ENCODE peak calls at places on chromosomes 3 and 15, in eight cellular contexts. One of them, this sample, is unnamed.

GRCh38 chr3:13654330-13655073 is 105.6 kb downstream of the FBLN2 start:
- DNase-seq in heart left ventricle: no peak
- DNase-seq in AG04450: no peak
- DNase-seq in lung: no peak
- DNase-seq in fibroblast of lung: no peak
- DNase-seq in pancreas: no peak
- DNase-seq in body of pancreas: no peak
- DNase-seq in MM.1S: no peak
- DNase-seq in this sample: no peak

GRCh38 chr3:158912188-158912587 is 110.3 kb downstream of the MFSD1 start:
- DNase-seq in heart left ventricle: no peak
- DNase-seq in AG04450: no peak
- DNase-seq in lung: no peak
- DNase-seq in fibroblast of lung: no peak
- DNase-seq in pancreas: no peak
- DNase-seq in body of pancreas: no peak
- DNase-seq in MM.1S: no peak
- DNase-seq in this sample: no peak

GRCh38 chr15:94297543-94297942 is 66.2 kb downstream of the MCTP2 start:
- DNase-seq in heart left ventricle: no peak
- DNase-seq in AG04450: no peak
- DNase-seq in lung: no peak
- DNase-seq in fibroblast of lung: no peak
- DNase-seq in pancreas: no peak
- DNase-seq in body of pancreas: no peak
- DNase-seq in MM.1S: no peak
- DNase-seq in this sample: no peak

GRCh38 chr3:194985031-194985578 is 285.9 kb downstream of the XXYLT1 start:
- DNase-seq in heart left ventricle: peak; percentile 80
- DNase-seq in AG04450: peak; percentile 41
- DNase-seq in lung: peak; percentile 74
- DNase-seq in fibroblast of lung: peak; percentile 66
- DNase-seq in pancreas: peak; percentile 53
- DNase-seq in body of pancreas: peak; percentile 59
- DNase-seq in MM.1S: no peak
- DNase-seq in this sample: peak; percentile 63

GRCh38 chr3:155131104-155131503 is 51.0 kb downstream of the MME start:
- DNase-seq in heart left ventricle: peak; percentile 33
- DNase-seq in AG04450: peak; percentile 21
- DNase-seq in lung: no peak
- DNase-seq in fibroblast of lung: peak; percentile 50
- DNase-seq in pancreas: no peak
- DNase-seq in body of pancreas: no peak
- DNase-seq in MM.1S: no peak
- DNase-seq in this sample: no peak

GRCh38 chr3:70889162-70890045 is 577.0 kb upstream of the MDFIC2 start:
- DNase-seq in heart left ventricle: peak; percentile 28
- DNase-seq in AG04450: no peak
- DNase-seq in lung: no peak
- DNase-seq in fibroblast of lung: no peak
- DNase-seq in pancreas: peak; percentile 28
- DNase-seq in body of pancreas: peak; percentile 24
- DNase-seq in MM.1S: no peak
- DNase-seq in this sample: no peak

GRCh38 chr15:70227122-70227521 is 129.4 kb upstream of the TLE3 start:
- DNase-seq in heart left ventricle: no peak
- DNase-seq in AG04450: no peak
- DNase-seq in lung: no peak
- DNase-seq in fibroblast of lung: no peak
- DNase-seq in pancreas: no peak
- DNase-seq in body of pancreas: no peak
- DNase-seq in MM.1S: no peak
- DNase-seq in this sample: peak; percentile 31

GRCh38 chr3:44198265-44198956 is 43.3 kb upstream of the TOPAZ1 start:
- DNase-seq in heart left ventricle: peak; percentile 45
- DNase-seq in AG04450: peak; percentile 26
- DNase-seq in lung: peak; percentile 77
- DNase-seq in fibroblast of lung: peak; percentile 58
- DNase-seq in pancreas: peak; percentile 79
- DNase-seq in body of pancreas: peak; percentile 70
- DNase-seq in MM.1S: peak; percentile 84
- DNase-seq in this sample: peak; percentile 78

GRCh38 chr3:157201648-157202278 is 41.8 kb upstream of the CCNL1 start:
- DNase-seq in heart left ventricle: no peak
- DNase-seq in AG04450: no peak
- DNase-seq in lung: no peak
- DNase-seq in fibroblast of lung: peak; percentile 58
- DNase-seq in pancreas: no peak
- DNase-seq in body of pancreas: no peak
- DNase-seq in MM.1S: peak; percentile 81
- DNase-seq in this sample: no peak

GRCh38 chr3:182738583-182739514 is 54.5 kb upstream of the ATP11B start:
- DNase-seq in heart left ventricle: no peak
- DNase-seq in AG04450: no peak
- DNase-seq in lung: no peak
- DNase-seq in fibroblast of lung: peak; percentile 9
- DNase-seq in pancreas: no peak
- DNase-seq in body of pancreas: peak; percentile 81
- DNase-seq in MM.1S: no peak
- DNase-seq in this sample: no peak

GRCh38 chr15:37984368-37984767 is 49.9 kb downstream of the TMCO5A start:
- DNase-seq in heart left ventricle: no peak
- DNase-seq in AG04450: no peak
- DNase-seq in lung: no peak
- DNase-seq in fibroblast of lung: no peak
- DNase-seq in pancreas: no peak
- DNase-seq in body of pancreas: no peak
- DNase-seq in MM.1S: no peak
- DNase-seq in this sample: no peak

GRCh38 chr15:69590201-69590600 is 137.6 kb downstream of the RPLP1 start:
- DNase-seq in heart left ventricle: no peak
- DNase-seq in AG04450: no peak
- DNase-seq in lung: no peak
- DNase-seq in fibroblast of lung: no peak
- DNase-seq in pancreas: no peak
- DNase-seq in body of pancreas: no peak
- DNase-seq in MM.1S: no peak
- DNase-seq in this sample: no peak

GRCh38 chr15:82539690-82540054 is 585 bp downstream of the RPS17 start:
- DNase-seq in heart left ventricle: no peak
- DNase-seq in AG04450: no peak
- DNase-seq in lung: no peak
- DNase-seq in fibroblast of lung: no peak
- DNase-seq in pancreas: no peak
- DNase-seq in body of pancreas: peak; percentile 16
- DNase-seq in MM.1S: no peak
- DNase-seq in this sample: peak; percentile 21

GRCh38 chr3:69288161-69288895 is 97.6 kb downstream of the FRMD4B start:
- DNase-seq in heart left ventricle: no peak
- DNase-seq in AG04450: no peak
- DNase-seq in lung: no peak
- DNase-seq in fibroblast of lung: peak; percentile 22
- DNase-seq in pancreas: no peak
- DNase-seq in body of pancreas: no peak
- DNase-seq in MM.1S: peak; percentile 81
- DNase-seq in this sample: peak; percentile 38

GRCh38 chr15:80496101-80496500 is 91.9 kb downstream of the ARNT2 start:
- DNase-seq in heart left ventricle: no peak
- DNase-seq in AG04450: no peak
- DNase-seq in lung: no peak
- DNase-seq in fibroblast of lung: no peak
- DNase-seq in pancreas: no peak
- DNase-seq in body of pancreas: no peak
- DNase-seq in MM.1S: no peak
- DNase-seq in this sample: no peak

GRCh38 chr3:40731445-40731844 is 206.7 kb downstream of the ZNF621 start:
- DNase-seq in heart left ventricle: no peak
- DNase-seq in AG04450: no peak
- DNase-seq in lung: no peak
- DNase-seq in fibroblast of lung: no peak
- DNase-seq in pancreas: no peak
- DNase-seq in body of pancreas: no peak
- DNase-seq in MM.1S: no peak
- DNase-seq in this sample: no peak

GRCh38 chr3:40737343-40737742 is 212.6 kb downstream of the ZNF621 start:
- DNase-seq in heart left ventricle: no peak
- DNase-seq in AG04450: no peak
- DNase-seq in lung: no peak
- DNase-seq in fibroblast of lung: no peak
- DNase-seq in pancreas: no peak
- DNase-seq in body of pancreas: no peak
- DNase-seq in MM.1S: no peak
- DNase-seq in this sample: no peak

GRCh38 chr3:40741729-40742128 is 217.0 kb downstream of the ZNF621 start:
- DNase-seq in heart left ventricle: peak; percentile 52
- DNase-seq in AG04450: no peak
- DNase-seq in lung: no peak
- DNase-seq in fibroblast of lung: peak; percentile 4
- DNase-seq in pancreas: no peak
- DNase-seq in body of pancreas: peak; percentile 7
- DNase-seq in MM.1S: peak; percentile 20
- DNase-seq in this sample: no peak

DNA sequence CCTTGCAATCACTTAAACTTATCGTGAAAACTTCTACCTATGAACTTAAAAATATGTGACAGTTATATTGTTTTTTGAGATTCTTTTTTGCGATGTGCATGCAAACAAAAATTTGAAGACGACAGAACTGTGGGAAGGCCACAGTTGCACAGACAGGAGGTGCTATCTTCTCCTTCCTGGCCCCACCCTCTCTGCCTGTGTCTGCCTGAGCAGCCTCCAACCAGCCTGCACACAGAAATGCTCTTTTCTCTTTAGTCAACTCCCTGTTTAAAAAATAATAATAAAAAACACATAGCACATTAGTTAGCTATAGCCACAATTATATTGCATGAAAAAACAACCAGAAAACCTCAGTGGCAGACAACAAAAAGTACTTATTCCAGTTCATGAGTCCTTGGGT is 212.2 kb downstream of the ZNF621 start:
- DNase-seq in heart left ventricle: no peak
- DNase-seq in AG04450: no peak
- DNase-seq in lung: no peak
- DNase-seq in fibroblast of lung: no peak
- DNase-seq in pancreas: no peak
- DNase-seq in body of pancreas: no peak
- DNase-seq in MM.1S: no peak
- DNase-seq in this sample: no peak
- TF ChIP-seq CTCF in heart left ventricle: no peak
- TF ChIP-seq CTCF in AG04450: no peak
- TF ChIP-seq CTCF in lung: no peak
- TF ChIP-seq CTCF in fibroblast of lung: no peak
- TF ChIP-seq CTCF in pancreas: no peak
- TF ChIP-seq CTCF in body of pancreas: no peak
- TF ChIP-seq CTCF in MM.1S: no peak
- TF ChIP-seq CTCF in this sample: no peak

GRCh38 chr15:56806147-56806536 is 72.8 kb upstream of the ZNF280D start:
- DNase-seq in heart left ventricle: no peak
- DNase-seq in AG04450: no peak
- DNase-seq in lung: no peak
- DNase-seq in fibroblast of lung: no peak
- DNase-seq in pancreas: no peak
- DNase-seq in body of pancreas: no peak
- DNase-seq in MM.1S: no peak
- DNase-seq in this sample: no peak

GRCh38 chr15:56802164-56802563 is 68.9 kb upstream of the ZNF280D start:
- DNase-seq in heart left ventricle: no peak
- DNase-seq in AG04450: no peak
- DNase-seq in lung: no peak
- DNase-seq in fibroblast of lung: no peak
- DNase-seq in pancreas: no peak
- DNase-seq in body of pancreas: no peak
- DNase-seq in MM.1S: no peak
- DNase-seq in this sample: no peak

GRCh38 chr15:56805466-56806146 is 72.3 kb upstream of the ZNF280D start:
- DNase-seq in heart left ventricle: no peak
- DNase-seq in AG04450: peak; percentile 43
- DNase-seq in lung: no peak
- DNase-seq in fibroblast of lung: peak; percentile 93
- DNase-seq in pancreas: no peak
- DNase-seq in body of pancreas: no peak
- DNase-seq in MM.1S: no peak
- DNase-seq in this sample: no peak

GRCh38 chr15:56804279-56804678 is 71.0 kb upstream of the ZNF280D start:
- DNase-seq in heart left ventricle: no peak
- DNase-seq in AG04450: no peak
- DNase-seq in lung: no peak
- DNase-seq in fibroblast of lung: no peak
- DNase-seq in pancreas: no peak
- DNase-seq in body of pancreas: no peak
- DNase-seq in MM.1S: no peak
- DNase-seq in this sample: no peak

GRCh38 chr15:56804908-56805307 is 71.6 kb upstream of the ZNF280D start:
- DNase-seq in heart left ventricle: no peak
- DNase-seq in AG04450: no peak
- DNase-seq in lung: no peak
- DNase-seq in fibroblast of lung: peak; percentile 54
- DNase-seq in pancreas: no peak
- DNase-seq in body of pancreas: no peak
- DNase-seq in MM.1S: no peak
- DNase-seq in this sample: no peak
- TF ChIP-seq CTCF in heart left ventricle: no peak
- TF ChIP-seq CTCF in AG04450: peak; percentile 2
- TF ChIP-seq CTCF in lung: no peak
- TF ChIP-seq CTCF in fibroblast of lung: no peak
- TF ChIP-seq CTCF in pancreas: no peak
- TF ChIP-seq CTCF in body of pancreas: no peak
- TF ChIP-seq CTCF in MM.1S: no peak
- TF ChIP-seq CTCF in this sample: no peak

GRCh38 chr15:79030470-79030869 is 60.1 kb downstream of the RASGRF1 start:
- DNase-seq in heart left ventricle: no peak
- DNase-seq in AG04450: no peak
- DNase-seq in lung: no peak
- DNase-seq in fibroblast of lung: no peak
- DNase-seq in pancreas: no peak
- DNase-seq in body of pancreas: no peak
- DNase-seq in MM.1S: no peak
- DNase-seq in this sample: no peak
- TF ChIP-seq CTCF in heart left ventricle: no peak
- TF ChIP-seq CTCF in AG04450: peak; percentile 12
- TF ChIP-seq CTCF in lung: no peak
- TF ChIP-seq CTCF in fibroblast of lung: no peak
- TF ChIP-seq CTCF in pancreas: no peak
- TF ChIP-seq CTCF in body of pancreas: no peak
- TF ChIP-seq CTCF in MM.1S: no peak
- TF ChIP-seq CTCF in this sample: no peak

DNA sequence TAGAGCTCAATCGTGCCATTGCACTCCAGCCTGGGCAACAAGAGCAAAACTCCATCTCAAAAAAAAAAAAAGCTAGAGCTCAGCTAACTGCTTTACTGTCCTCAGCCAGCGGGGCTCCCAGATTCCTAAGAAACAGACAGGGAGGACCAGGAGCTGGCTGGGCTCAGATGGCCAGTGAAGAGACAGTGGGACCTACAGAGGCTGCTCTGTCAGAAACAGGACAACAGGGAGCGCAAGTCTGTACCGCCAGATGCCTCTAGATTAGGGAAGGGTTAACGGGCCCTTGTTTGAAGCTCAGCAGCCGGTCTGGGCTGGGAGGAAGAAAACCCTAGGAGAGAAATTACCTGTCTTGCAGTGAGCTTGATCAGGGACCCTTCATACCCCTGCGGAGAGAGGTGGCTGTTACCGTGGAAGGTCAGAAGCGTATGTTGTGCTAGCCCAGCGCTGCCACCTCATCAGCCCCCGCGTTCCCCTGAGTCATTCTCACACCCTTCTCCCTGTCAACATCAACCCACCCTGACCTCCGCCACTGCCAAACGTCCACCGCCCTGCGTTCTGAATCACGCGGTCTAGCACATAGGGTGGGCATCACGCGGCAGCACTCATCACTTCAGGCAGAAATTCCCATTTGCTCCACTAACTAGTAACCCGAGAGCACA is 25.3 kb downstream of the RBPMS2 start:
- DNase-seq in heart left ventricle: peak; percentile 75
- DNase-seq in AG04450: no peak
- DNase-seq in lung: no peak
- DNase-seq in fibroblast of lung: peak; percentile 64
- DNase-seq in pancreas: no peak
- DNase-seq in body of pancreas: no peak
- DNase-seq in MM.1S: no peak
- DNase-seq in this sample: peak; percentile 41
- TF ChIP-seq CTCF in heart left ventricle: no peak
- TF ChIP-seq CTCF in AG04450: peak; percentile 27
- TF ChIP-seq CTCF in lung: no peak
- TF ChIP-seq CTCF in fibroblast of lung: no peak
- TF ChIP-seq CTCF in pancreas: no peak
- TF ChIP-seq CTCF in body of pancreas: no peak
- TF ChIP-seq CTCF in MM.1S: no peak
- TF ChIP-seq CTCF in this sample: no peak

This sample was measured in nephron progenitor cell.